ENCODE peak calls at places on chromosome 1, in seven cellular contexts. D, T, P, V, Q, Z and O are unnamed samples.
A peak's percentile ranks its signal among the peaks of the same experiment; 100 is the strongest.

GRCh38 chr1:156070523-156070922 is 9.6 kb downstream of the RAB25 start:
- DNase-seq in T (no peak), Q (no peak), V (no peak), P (no peak), Z (no peak), D (no peak), O (no peak)

GRCh38 chr1:209839875-209840491 is 12.2 kb downstream of the UTP25 start:
- DNase-seq in Z (no peak), Q (peak; percentile 96), T (peak; percentile 97), D (no peak), P (no peak), V (no peak), O (peak; percentile 93)

GRCh38 chr1:197675475-197676324 is 99.6 kb downstream of the DENND1B start:
- DNase-seq in Z (no peak), P (peak; percentile 34), Q (no peak), T (peak; percentile 58), D (no peak), V (no peak), O (no peak)

GRCh38 chr1:63779872-63780271 is 6.1 kb downstream of the ROR1 start:
- DNase-seq in D (no peak), P (no peak), T (peak; percentile 66), V (no peak), Q (no peak), Z (no peak), O (no peak)

GRCh38 chr1:94974824-94975223 is 47.9 kb upstream of the CNN3 start:
- DNase-seq in P (no peak), V (no peak), Q (peak; percentile 89), Z (no peak), D (no peak), T (peak; percentile 60), O (peak; percentile 97)

GRCh38 chr1:153880962-153881361 is 41.8 kb downstream of the GATAD2B start:
- DNase-seq in D (peak; percentile 86), Q (peak; percentile 69), P (peak; percentile 86), V (peak; percentile 49), T (peak; percentile 94), Z (peak; percentile 83), O (peak; percentile 85)

GRCh38 chr1:150065184-150065871 is 2.2 kb upstream of the VPS45 start:
- DNase-seq in Q (peak; percentile 52), P (no peak), V (no peak), Z (no peak), T (peak; percentile 73), D (no peak), O (peak; percentile 64)

GRCh38 chr1:244461254-244462071 is at the start of gene CATSPERE:
- DNase-seq in T (peak; percentile 79), Z (peak; percentile 93), P (peak; percentile 92), D (peak; percentile 83), V (peak; percentile 57), Q (peak; percentile 89), O (peak; percentile 65)

GRCh38 chr1:240766831-240767230 is 154.9 kb upstream of the GREM2 start:
- DNase-seq in V (no peak), Q (peak; percentile 60), Z (no peak), P (no peak), D (no peak), T (peak; percentile 8), O (peak; percentile 76)

GRCh38 chr1:155052412-155053400 is 1.6 kb downstream of the ADAM15 start:
- DNase-seq in Z (no peak), V (no peak), D (no peak), T (no peak), P (no peak), Q (peak; percentile 51), O (no peak)
- TF ChIP-seq CTCF in Z (no peak), V (peak; percentile 17), D (no peak), T (peak; percentile 31), P (no peak), Q (peak; percentile 78), O (peak; percentile 65)

GRCh38 chr1:172041102-172041501 is 199.8 kb downstream of the DNM3 start:
- DNase-seq in P (no peak), V (no peak), Q (no peak), Z (no peak), D (no peak), T (no peak), O (no peak)

GRCh38 chr1:172040466-172040865 is 199.2 kb downstream of the DNM3 start:
- DNase-seq in D (no peak), P (no peak), Q (peak; percentile 99), V (no peak), Z (no peak), T (peak; percentile 64), O (peak; percentile 79)

GRCh38 chr1:172041689-172042088 is 200.4 kb downstream of the DNM3 start:
- DNase-seq in Z (no peak), D (no peak), T (peak; percentile 69), Q (peak; percentile 72), V (no peak), P (no peak), O (peak; percentile 25)
- TF ChIP-seq CTCF in Z (no peak), D (peak; percentile 56), T (peak; percentile 61), Q (peak; percentile 80), V (peak; percentile 58), P (no peak), O (peak; percentile 71)

DNA sequence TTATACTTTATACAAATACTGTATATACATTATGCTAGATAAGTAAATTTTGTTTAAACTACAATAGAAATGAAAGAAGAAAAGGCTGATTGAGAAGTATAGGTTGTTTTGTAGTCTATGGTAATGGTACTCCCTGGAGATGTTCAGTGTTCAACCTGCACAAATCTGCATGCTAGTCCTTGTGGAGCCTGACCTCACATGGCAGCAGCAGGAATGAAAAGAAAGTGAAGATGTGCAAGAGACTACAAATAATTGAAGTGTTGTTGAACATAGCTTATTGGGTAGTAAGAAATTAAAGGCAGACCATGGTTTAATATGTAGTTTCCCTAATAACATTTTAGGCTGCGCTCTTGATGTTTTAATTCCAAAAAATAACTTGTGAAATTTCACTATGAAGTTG is 201.2 kb downstream of the TGFB2 start:
- DNase-seq in P (no peak), D (no peak), Q (peak; percentile 39), V (no peak), T (peak; percentile 43), Z (no peak), O (peak; percentile 23)
- TF ChIP-seq CTCF in P (no peak), D (no peak), Q (peak; percentile 55), V (no peak), T (peak; percentile 30), Z (no peak), O (peak; percentile 54)

GRCh38 chr1:30718636-30719405 is 4.6 kb downstream of the MATN1 start:
- DNase-seq in V (peak; percentile 96), T (peak; percentile 98), Q (no peak), P (peak; percentile 79), Z (peak; percentile 91), D (peak; percentile 97), O (peak; percentile 98)
- TF ChIP-seq CTCF in V (peak; percentile 100), T (peak; percentile 83), Q (peak; percentile 96), P (peak; percentile 97), Z (peak; percentile 90), D (peak; percentile 99), O (peak; percentile 100)

GRCh38 chr1:227437495-227438008 is 119.3 kb upstream of the CDC42BPA start:
- DNase-seq in V (no peak), P (no peak), Z (no peak), D (no peak), T (peak; percentile 82), Q (peak; percentile 90), O (peak; percentile 64)
- TF ChIP-seq CTCF in V (peak; percentile 60), P (no peak), Z (no peak), D (peak; percentile 68), T (peak; percentile 42), Q (peak; percentile 98), O (peak; percentile 76)

DNA sequence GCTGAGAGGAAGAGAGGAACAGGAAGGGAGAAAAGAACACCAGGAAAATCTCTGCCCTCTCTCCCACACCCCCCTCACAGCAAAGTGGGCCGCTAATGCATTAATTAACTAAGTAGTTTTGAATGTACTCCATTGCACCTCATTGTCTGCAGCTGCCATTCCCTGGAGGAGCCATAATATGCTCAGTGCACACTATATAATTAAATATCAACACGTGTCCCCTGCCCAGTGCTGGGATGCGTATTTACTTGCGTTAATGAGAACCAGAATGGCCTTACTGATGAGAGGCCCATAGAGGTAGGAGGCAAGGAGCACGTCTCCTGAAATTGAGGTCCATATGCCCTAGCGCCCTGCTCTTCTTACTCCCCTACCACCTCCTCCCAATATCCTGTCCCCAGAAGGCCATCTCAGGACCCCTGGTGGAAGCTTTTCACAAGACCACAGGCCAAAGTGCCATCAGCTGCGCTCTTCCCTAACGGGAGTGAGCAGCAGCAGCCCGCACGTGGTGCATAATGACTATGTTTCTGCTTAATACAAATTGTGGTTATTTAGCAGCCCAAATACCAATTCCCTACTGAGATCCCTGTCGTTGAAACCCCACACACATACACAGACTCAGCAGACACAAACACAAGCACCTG is 76.8 kb downstream of the PLXNA2 start:
- DNase-seq in T (no peak), Q (no peak), Z (no peak), P (no peak), D (no peak), V (no peak), O (no peak)
- TF ChIP-seq CTCF in T (no peak), Q (no peak), Z (no peak), P (no peak), D (no peak), V (no peak), O (no peak)

GRCh38 chr1:71593523-71593922 is 512.7 kb upstream of the ZRANB2 start:
- DNase-seq in V (no peak), P (no peak), T (peak; percentile 21), D (no peak), Z (no peak), Q (peak; percentile 30), O (peak; percentile 4)
- TF ChIP-seq CTCF in V (peak; percentile 35), P (no peak), T (peak; percentile 30), D (peak; percentile 36), Z (no peak), Q (peak; percentile 49), O (peak; percentile 61)